ENCODE peak calls at places on chromosomes 1 and 21, in four cellular contexts. H is HEK293T, A is T47D, C is left colon. G is an unnamed sample.

GRCh38 chr21:39097335-39097861 is 85.9 kb downstream of the PSMG1 start:
- DNase-seq in H (no peak), A (no peak), C (no peak), G (no peak)

GRCh38 chr1:2050482-2050792 is 226 bp downstream of the PRKCZ start:
- DNase-seq in H (no peak), A (no peak), C (no peak), G (no peak)

GRCh38 chr1:17719874-17720273 is 35.3 kb upstream of the ACTL8 start:
- DNase-seq in H (no peak), A (no peak), C (no peak), G (no peak)

GRCh38 chr21:35007348-35007747 is 41.8 kb downstream of the RUNX1 start:
- DNase-seq in H (no peak), A (no peak), C (no peak), G (no peak)

GRCh38 chr1:154405762-154406571 is 824 bp downstream of the IL6R start:
- DNase-seq in H (no peak), A (peak), C (peak), G (peak)

GRCh38 chr21:39531777-39532333 is 80.1 kb downstream of the SH3BGR start:
- DNase-seq in H (no peak), A (peak), C (no peak), G (no peak)

GRCh38 chr1:114113801-114114750 is 39.6 kb downstream of the SYT6 start:
- DNase-seq in H (no peak), A (no peak), C (no peak), G (no peak)

GRCh38 chr1:113459279-113459678 is 69.0 kb downstream of the MAGI3 start:
- DNase-seq in H (no peak), A (no peak), C (no peak), G (no peak)

GRCh38 chr1:26787381-26787705 is 407 bp upstream of the PIGV start:
- DNase-seq in H (no peak), A (no peak), C (no peak), G (no peak)

GRCh38 chr1:54160351-54160750 is 7.6 kb upstream of the CDCP2 start:
- DNase-seq in H (no peak), A (peak), C (no peak), G (no peak)

GRCh38 chr1:95660736-95661135 is 426.7 kb downstream of the RWDD3 start:
- DNase-seq in H (no peak), A (no peak), C (no peak), G (no peak)

GRCh38 chr21:34630536-34631143 is 15.7 kb upstream of the RCAN1 start:
- DNase-seq in H (peak), A (peak), C (no peak), G (peak)

GRCh38 chr21:41715649-41716321 is 51.1 kb downstream of the RIPK4 start:
- DNase-seq in H (no peak), A (no peak), C (peak), G (peak)

GRCh38 chr1:10546896-10547295 is 72.1 kb downstream of the PEX14 start:
- DNase-seq in H (no peak), A (no peak), C (no peak), G (no peak)

GRCh38 chr1:151620286-151620685 is 8.4 kb downstream of the SNX27 start:
- DNase-seq in H (no peak), A (no peak), C (no peak), G (no peak)

GRCh38 chr21:31991356-31992331 is 118.8 kb downstream of the HUNK start:
- DNase-seq in H (no peak), A (peak), C (no peak), G (peak)

GRCh38 chr21:38660333-38661295 is 145.1 kb upstream of the ETS2 start:
- DNase-seq in H (no peak), A (peak), C (peak), G (no peak)

GRCh38 chr21:44348861-44349260 is 4.6 kb upstream of the TRPM2 start:
- DNase-seq in H (no peak), A (no peak), C (no peak), G (no peak)

GRCh38 chr1:3955196-3955772 is 55.2 kb upstream of the C1orf174 start:
- DNase-seq in H (no peak), A (no peak), C (peak), G (no peak)

GRCh38 chr21:15731243-15731613 is 1.4 kb downstream of the USP25 start:
- DNase-seq in H (no peak), A (no peak), C (no peak), G (no peak)

GRCh38 chr1:231420959-231421615 is 1.0 kb downstream of the EGLN1 start:
- DNase-seq in H (peak), A (peak), C (peak), G (peak)

GRCh38 chr1:213041443-213041842 is 9.6 kb upstream of the RPS6KC1 start:
- DNase-seq in H (no peak), A (no peak), C (no peak), G (no peak)

GRCh38 chr1:230382060-230382491 is 44.1 kb downstream of the PGBD5 start:
- DNase-seq in H (no peak), A (peak), C (no peak), G (peak)

GRCh38 chr1:145690587-145691558 is 16.3 kb downstream of the PDZK1 start:
- DNase-seq in H (no peak), A (peak), C (no peak), G (no peak)

GRCh38 chr1:221741364-221741970 is 422 bp downstream of the DUSP10 start:
- DNase-seq in H (peak), A (no peak), C (peak), G (no peak)

GRCh38 chr1:205355054-205355453 is 1.7 kb downstream of the KLHDC8A start:
- DNase-seq in H (no peak), A (peak), C (peak), G (no peak)

GRCh38 chr1:209883341-209883971 is 54.6 kb upstream of the SYT14 start:
- DNase-seq in H (no peak), A (no peak), C (no peak), G (no peak)

GRCh38 chr1:190478193-190479007 is 736 bp upstream of the BRINP3 start:
- DNase-seq in H (peak), A (peak), C (peak), G (no peak)

GRCh38 chr1:194338241-194338948 is 1152.0 kb upstream of the B3GALT2 start:
- DNase-seq in H (no peak), A (no peak), C (no peak), G (no peak)

GRCh38 chr21:35243171-35243570 is 194.1 kb upstream of the RUNX1 start:
- DNase-seq in H (no peak), A (peak), C (no peak), G (no peak)